ENCODE peak calls at places on chromosome 9, in four cellular contexts. R is GM20000, U is A549, Y is body of pancreas. W is an unnamed sample.

GRCh38 chr9:81546498-81546897 is 142.8 kb downstream of the TLE1 start:
- DNase-seq in U (no peak), Y (no peak), R (no peak), W (no peak)

GRCh38 chr9:70902171-70902570 is 219.2 kb downstream of the TRPM3 start:
- DNase-seq in R (no peak), Y (no peak), U (no peak), W (no peak)

GRCh38 chr9:114207034-114207815 is 51.9 kb downstream of the COL27A1 start:
- DNase-seq in Y (no peak), U (peak), R (no peak), W (peak)

GRCh38 chr9:134662143-134662876 is 20.7 kb downstream of the COL5A1 start:
- DNase-seq in Y (no peak), U (no peak), R (no peak), W (peak)

GRCh38 chr9:135931349-135931820 is 24.0 kb upstream of the CAMSAP1 start:
- DNase-seq in U (no peak), Y (no peak), R (no peak), W (no peak)

GRCh38 chr9:101119206-101119819 is 90.8 kb downstream of the PLPPR1 start:
- DNase-seq in U (peak), Y (peak), R (peak), W (peak)

GRCh38 chr9:76818271-76818670 is 54.0 kb downstream of the PCA3 start:
- DNase-seq in Y (peak), U (peak), R (no peak), W (no peak)

GRCh38 chr9:19732570-19732969 is 56.3 kb downstream of the SLC24A2 start:
- DNase-seq in U (no peak), Y (no peak), R (no peak), W (no peak)

GRCh38 chr9:2220036-2220435 is 204.9 kb downstream of the SMARCA2 start:
- DNase-seq in U (no peak), R (no peak), Y (no peak), W (no peak)

GRCh38 chr9:76023715-76024195 is 133.3 kb downstream of the PCSK5 start:
- DNase-seq in Y (no peak), U (no peak), R (peak), W (no peak)

GRCh38 chr9:137176302-137177182 is 4.7 kb upstream of the TMEM210 start:
- DNase-seq in R (peak), U (peak), Y (no peak), W (no peak)

GRCh38 chr9:95556521-95556920 is 39.8 kb upstream of the PTCH1 start:
- DNase-seq in U (no peak), Y (no peak), R (no peak), W (no peak)

GRCh38 chr9:123834218-123834906 is 95.6 kb downstream of the DENND1A start:
- DNase-seq in U (no peak), R (no peak), Y (no peak), W (no peak)

GRCh38 chr9:119332522-119332921 is 36.7 kb downstream of the BRINP1 start:
- DNase-seq in U (no peak), R (no peak), Y (no peak), W (no peak)

GRCh38 chr9:6410653-6411052 is 2.3 kb upstream of the UHRF2 start:
- DNase-seq in U (no peak), R (no peak), Y (no peak), W (no peak)

GRCh38 chr9:107137495-107138202 is 145.4 kb upstream of the RAD23B start:
- DNase-seq in Y (no peak), R (peak), U (peak), W (no peak)

GRCh38 chr9:4301971-4302427 is 2.1 kb upstream of the GLIS3 start:
- DNase-seq in U (peak), Y (peak), R (no peak), W (no peak)

GRCh38 chr9:134889386-134890214 is 9.0 kb downstream of the FCN2 start:
- DNase-seq in U (no peak), Y (no peak), R (no peak), W (no peak)

GRCh38 chr9:104802110-104802509 is 38.2 kb downstream of the NIPSNAP3B start:
- DNase-seq in Y (no peak), U (no peak), R (no peak), W (no peak)

GRCh38 chr9:130759738-130760137 is 66.2 kb downstream of the EXOSC2 start:
- DNase-seq in U (no peak), Y (no peak), R (no peak), W (no peak)

GRCh38 chr9:22147818-22148573 is 138.9 kb upstream of the CDKN2B start:
- DNase-seq in Y (no peak), R (no peak), U (peak), W (no peak)

GRCh38 chr9:18146329-18146728 is 327.6 kb upstream of the ADAMTSL1 start:
- DNase-seq in Y (no peak), U (no peak), R (no peak), W (no peak)

GRCh38 chr9:14780251-14780650 is 57.7 kb upstream of the CER1 start:
- DNase-seq in U (no peak), R (no peak), Y (no peak), W (no peak)

GRCh38 chr9:77092536-77092935 is 73.1 kb downstream of the FOXB2 start:
- DNase-seq in Y (no peak), R (no peak), U (peak), W (no peak)

GRCh38 chr9:96038271-96038670 is 162.8 kb downstream of the ERCC6L2 start:
- DNase-seq in Y (no peak), U (no peak), R (no peak), W (no peak)

GRCh38 chr9:120386390-120387131 is 193.4 kb downstream of the CDK5RAP2 start:
- DNase-seq in Y (peak), R (no peak), U (no peak), W (no peak)

GRCh38 chr9:94112716-94113465 is 28.6 kb downstream of the PTPDC1 start:
- DNase-seq in U (no peak), R (no peak), Y (no peak), W (no peak)

GRCh38 chr9:124457079-124457886 is 7.0 kb downstream of the ADGRD2 start:
- DNase-seq in U (no peak), R (no peak), Y (no peak), W (no peak)

GRCh38 chr9:115042781-115043509 is 75.0 kb downstream of the TNC start:
- DNase-seq in U (no peak), R (peak), Y (no peak), W (no peak)

GRCh38 chr9:98010450-98010849 is 27.3 kb downstream of the ANP32B start:
- DNase-seq in U (peak), Y (no peak), R (peak), W (no peak)

GRCh38 chr9:37582548-37583157 is 6.5 kb upstream of the FBXO10 start:
- DNase-seq in Y (no peak), R (peak), U (peak), W (no peak)

GRCh38 chr9:113299800-113300292 is 3.3 kb downstream of the RNF183 start:
- DNase-seq in R (no peak), U (peak), Y (peak), W (no peak)

GRCh38 chr9:128497824-128498610 is 6.5 kb upstream of the GLE1 start:
- DNase-seq in Y (no peak), R (no peak), U (no peak), W (no peak)

GRCh38 chr9:24801344-24801743 is 255.6 kb upstream of the IZUMO3 start:
- DNase-seq in R (no peak), Y (no peak), U (no peak), W (no peak)

GRCh38 chr9:8799231-8800014 is 999.8 kb upstream of the DMAC1 start:
- DNase-seq in R (no peak), Y (no peak), U (no peak), W (no peak)